ENCODE peak calls at places on chromosome 18, in seven cellular contexts. One of them, this sample, is unnamed.

GRCh38 chr18:8800041-8800441 is 94.7 kb downstream of the MTCL1 start:
- DNase-seq in central memory CD8-positive, alpha-beta T cell: no peak
- DNase-seq in HCEC 1CT: peak
- DNase-seq in stimulated activated CD8-positive, alpha-beta memory T cell treated with anti-CD3 and anti-CD28 coated beads, Interleukin-15, amount 100 ng/mL, for 48 hours: no peak
- DNase-seq in HT1080: no peak
- DNase-seq in mucosa of descending colon: no peak
- DNase-seq in choroid plexus epithelial cell: no peak
- DNase-seq in this sample: no peak

GRCh38 chr18:35497006-35497333 is 790 bp downstream of the INO80C start:
- DNase-seq in central memory CD8-positive, alpha-beta T cell: no peak
- DNase-seq in HCEC 1CT: peak
- DNase-seq in stimulated activated CD8-positive, alpha-beta memory T cell treated with anti-CD3 and anti-CD28 coated beads, Interleukin-15, amount 100 ng/mL, for 48 hours: no peak
- DNase-seq in HT1080: peak
- DNase-seq in mucosa of descending colon: peak
- DNase-seq in choroid plexus epithelial cell: peak
- DNase-seq in this sample: no peak

GRCh38 chr18:59760212-59760997 is 63.2 kb upstream of the CCBE1 start:
- DNase-seq in central memory CD8-positive, alpha-beta T cell: no peak
- DNase-seq in HCEC 1CT: no peak
- DNase-seq in stimulated activated CD8-positive, alpha-beta memory T cell treated with anti-CD3 and anti-CD28 coated beads, Interleukin-15, amount 100 ng/mL, for 48 hours: no peak
- DNase-seq in HT1080: no peak
- DNase-seq in mucosa of descending colon: no peak
- DNase-seq in choroid plexus epithelial cell: no peak
- DNase-seq in this sample: no peak

GRCh38 chr18:63095768-63096167 is 223.8 kb downstream of the BCL2 start:
- DNase-seq in central memory CD8-positive, alpha-beta T cell: no peak
- DNase-seq in HCEC 1CT: no peak
- DNase-seq in stimulated activated CD8-positive, alpha-beta memory T cell treated with anti-CD3 and anti-CD28 coated beads, Interleukin-15, amount 100 ng/mL, for 48 hours: no peak
- DNase-seq in HT1080: no peak
- DNase-seq in mucosa of descending colon: no peak
- DNase-seq in choroid plexus epithelial cell: no peak
- DNase-seq in this sample: no peak

GRCh38 chr18:67260841-67261240 is 255.7 kb downstream of the DSEL start:
- DNase-seq in central memory CD8-positive, alpha-beta T cell: no peak
- DNase-seq in HCEC 1CT: no peak
- DNase-seq in stimulated activated CD8-positive, alpha-beta memory T cell treated with anti-CD3 and anti-CD28 coated beads, Interleukin-15, amount 100 ng/mL, for 48 hours: no peak
- DNase-seq in HT1080: no peak
- DNase-seq in mucosa of descending colon: no peak
- DNase-seq in choroid plexus epithelial cell: peak
- DNase-seq in this sample: no peak

GRCh38 chr18:76374330-76375281 is 120.4 kb downstream of the ZNF516 start:
- DNase-seq in central memory CD8-positive, alpha-beta T cell: no peak
- DNase-seq in HCEC 1CT: no peak
- DNase-seq in stimulated activated CD8-positive, alpha-beta memory T cell treated with anti-CD3 and anti-CD28 coated beads, Interleukin-15, amount 100 ng/mL, for 48 hours: peak
- DNase-seq in HT1080: no peak
- DNase-seq in mucosa of descending colon: no peak
- DNase-seq in choroid plexus epithelial cell: no peak
- DNase-seq in this sample: no peak

GRCh38 chr18:47109049-47109448 is 41.3 kb downstream of the HDHD2 start:
- DNase-seq in central memory CD8-positive, alpha-beta T cell: no peak
- DNase-seq in HCEC 1CT: no peak
- DNase-seq in stimulated activated CD8-positive, alpha-beta memory T cell treated with anti-CD3 and anti-CD28 coated beads, Interleukin-15, amount 100 ng/mL, for 48 hours: no peak
- DNase-seq in HT1080: no peak
- DNase-seq in mucosa of descending colon: no peak
- DNase-seq in choroid plexus epithelial cell: no peak
- DNase-seq in this sample: no peak

GRCh38 chr18:55318864-55319516 is 269.0 kb downstream of the TCF4 start:
- DNase-seq in central memory CD8-positive, alpha-beta T cell: no peak
- DNase-seq in HCEC 1CT: peak
- DNase-seq in stimulated activated CD8-positive, alpha-beta memory T cell treated with anti-CD3 and anti-CD28 coated beads, Interleukin-15, amount 100 ng/mL, for 48 hours: no peak
- DNase-seq in HT1080: peak
- DNase-seq in mucosa of descending colon: no peak
- DNase-seq in choroid plexus epithelial cell: peak
- DNase-seq in this sample: no peak

GRCh38 chr18:59065684-59066083 is 74.0 kb upstream of the SEC11C start:
- DNase-seq in central memory CD8-positive, alpha-beta T cell: no peak
- DNase-seq in HCEC 1CT: no peak
- DNase-seq in stimulated activated CD8-positive, alpha-beta memory T cell treated with anti-CD3 and anti-CD28 coated beads, Interleukin-15, amount 100 ng/mL, for 48 hours: no peak
- DNase-seq in HT1080: no peak
- DNase-seq in mucosa of descending colon: no peak
- DNase-seq in choroid plexus epithelial cell: no peak
- DNase-seq in this sample: no peak

GRCh38 chr18:23134780-23135678 is at the start of gene CABLES1:
- DNase-seq in central memory CD8-positive, alpha-beta T cell: no peak
- DNase-seq in HCEC 1CT: peak
- DNase-seq in stimulated activated CD8-positive, alpha-beta memory T cell treated with anti-CD3 and anti-CD28 coated beads, Interleukin-15, amount 100 ng/mL, for 48 hours: no peak
- DNase-seq in HT1080: no peak
- DNase-seq in mucosa of descending colon: peak
- DNase-seq in choroid plexus epithelial cell: peak
- DNase-seq in this sample: peak

GRCh38 chr18:55076643-55077218 is 117.5 kb upstream of the CCDC68 start:
- DNase-seq in central memory CD8-positive, alpha-beta T cell: no peak
- DNase-seq in HCEC 1CT: no peak
- DNase-seq in stimulated activated CD8-positive, alpha-beta memory T cell treated with anti-CD3 and anti-CD28 coated beads, Interleukin-15, amount 100 ng/mL, for 48 hours: no peak
- DNase-seq in HT1080: no peak
- DNase-seq in mucosa of descending colon: no peak
- DNase-seq in choroid plexus epithelial cell: no peak
- DNase-seq in this sample: no peak

GRCh38 chr18:56921888-56922480 is 224.9 kb upstream of the BOD1L2 start:
- DNase-seq in central memory CD8-positive, alpha-beta T cell: no peak
- DNase-seq in HCEC 1CT: no peak
- DNase-seq in stimulated activated CD8-positive, alpha-beta memory T cell treated with anti-CD3 and anti-CD28 coated beads, Interleukin-15, amount 100 ng/mL, for 48 hours: no peak
- DNase-seq in HT1080: no peak
- DNase-seq in mucosa of descending colon: no peak
- DNase-seq in choroid plexus epithelial cell: peak
- DNase-seq in this sample: no peak

GRCh38 chr18:29741481-29741880 is 1301.1 kb downstream of the DSC3 start:
- DNase-seq in central memory CD8-positive, alpha-beta T cell: no peak
- DNase-seq in HCEC 1CT: no peak
- DNase-seq in stimulated activated CD8-positive, alpha-beta memory T cell treated with anti-CD3 and anti-CD28 coated beads, Interleukin-15, amount 100 ng/mL, for 48 hours: no peak
- DNase-seq in HT1080: no peak
- DNase-seq in mucosa of descending colon: no peak
- DNase-seq in choroid plexus epithelial cell: no peak
- DNase-seq in this sample: no peak

GRCh38 chr18:28045176-28045810 is 131.6 kb downstream of the CDH2 start:
- DNase-seq in central memory CD8-positive, alpha-beta T cell: no peak
- DNase-seq in HCEC 1CT: peak
- DNase-seq in stimulated activated CD8-positive, alpha-beta memory T cell treated with anti-CD3 and anti-CD28 coated beads, Interleukin-15, amount 100 ng/mL, for 48 hours: no peak
- DNase-seq in HT1080: peak
- DNase-seq in mucosa of descending colon: no peak
- DNase-seq in choroid plexus epithelial cell: peak
- DNase-seq in this sample: peak

GRCh38 chr18:22831441-22831904 is 101.7 kb upstream of the RBBP8 start:
- DNase-seq in central memory CD8-positive, alpha-beta T cell: no peak
- DNase-seq in HCEC 1CT: peak
- DNase-seq in stimulated activated CD8-positive, alpha-beta memory T cell treated with anti-CD3 and anti-CD28 coated beads, Interleukin-15, amount 100 ng/mL, for 48 hours: no peak
- DNase-seq in HT1080: peak
- DNase-seq in mucosa of descending colon: peak
- DNase-seq in choroid plexus epithelial cell: peak
- DNase-seq in this sample: no peak

GRCh38 chr18:30658306-30658705 is 384.2 kb downstream of the DSC3 start:
- DNase-seq in central memory CD8-positive, alpha-beta T cell: no peak
- DNase-seq in HCEC 1CT: no peak
- DNase-seq in stimulated activated CD8-positive, alpha-beta memory T cell treated with anti-CD3 and anti-CD28 coated beads, Interleukin-15, amount 100 ng/mL, for 48 hours: no peak
- DNase-seq in HT1080: peak
- DNase-seq in mucosa of descending colon: no peak
- DNase-seq in choroid plexus epithelial cell: no peak
- DNase-seq in this sample: no peak

GRCh38 chr18:10927980-10928605 is 221.3 kb downstream of the PIEZO2 start:
- DNase-seq in central memory CD8-positive, alpha-beta T cell: no peak
- DNase-seq in HCEC 1CT: no peak
- DNase-seq in stimulated activated CD8-positive, alpha-beta memory T cell treated with anti-CD3 and anti-CD28 coated beads, Interleukin-15, amount 100 ng/mL, for 48 hours: no peak
- DNase-seq in HT1080: no peak
- DNase-seq in mucosa of descending colon: no peak
- DNase-seq in choroid plexus epithelial cell: peak
- DNase-seq in this sample: no peak

GRCh38 chr18:10330428-10330827 is 124.0 kb upstream of the APCDD1 start:
- DNase-seq in central memory CD8-positive, alpha-beta T cell: no peak
- DNase-seq in HCEC 1CT: no peak
- DNase-seq in stimulated activated CD8-positive, alpha-beta memory T cell treated with anti-CD3 and anti-CD28 coated beads, Interleukin-15, amount 100 ng/mL, for 48 hours: no peak
- DNase-seq in HT1080: no peak
- DNase-seq in mucosa of descending colon: no peak
- DNase-seq in choroid plexus epithelial cell: no peak
- DNase-seq in this sample: no peak

GRCh38 chr18:24022141-24022540 is 7.6 kb downstream of the TTC39C start:
- DNase-seq in central memory CD8-positive, alpha-beta T cell: no peak
- DNase-seq in HCEC 1CT: peak
- DNase-seq in stimulated activated CD8-positive, alpha-beta memory T cell treated with anti-CD3 and anti-CD28 coated beads, Interleukin-15, amount 100 ng/mL, for 48 hours: no peak
- DNase-seq in HT1080: peak
- DNase-seq in mucosa of descending colon: no peak
- DNase-seq in choroid plexus epithelial cell: peak
- DNase-seq in this sample: no peak

GRCh38 chr18:50844960-50845359 is 25.1 kb upstream of the MRO start:
- DNase-seq in central memory CD8-positive, alpha-beta T cell: no peak
- DNase-seq in HCEC 1CT: no peak
- DNase-seq in stimulated activated CD8-positive, alpha-beta memory T cell treated with anti-CD3 and anti-CD28 coated beads, Interleukin-15, amount 100 ng/mL, for 48 hours: no peak
- DNase-seq in HT1080: no peak
- DNase-seq in mucosa of descending colon: no peak
- DNase-seq in choroid plexus epithelial cell: no peak
- DNase-seq in this sample: no peak

GRCh38 chr18:63534615-63535014 is 7.6 kb upstream of the SERPINB12 start:
- DNase-seq in central memory CD8-positive, alpha-beta T cell: no peak
- DNase-seq in HCEC 1CT: no peak
- DNase-seq in stimulated activated CD8-positive, alpha-beta memory T cell treated with anti-CD3 and anti-CD28 coated beads, Interleukin-15, amount 100 ng/mL, for 48 hours: no peak
- DNase-seq in HT1080: no peak
- DNase-seq in mucosa of descending colon: no peak
- DNase-seq in choroid plexus epithelial cell: no peak
- DNase-seq in this sample: no peak

GRCh38 chr18:77032121-77032758 is 100.3 kb downstream of the MBP start:
- DNase-seq in central memory CD8-positive, alpha-beta T cell: no peak
- DNase-seq in HCEC 1CT: no peak
- DNase-seq in stimulated activated CD8-positive, alpha-beta memory T cell treated with anti-CD3 and anti-CD28 coated beads, Interleukin-15, amount 100 ng/mL, for 48 hours: no peak
- DNase-seq in HT1080: peak
- DNase-seq in mucosa of descending colon: no peak
- DNase-seq in choroid plexus epithelial cell: peak
- DNase-seq in this sample: no peak

GRCh38 chr18:11077548-11078187 is 71.7 kb downstream of the PIEZO2 start:
- DNase-seq in central memory CD8-positive, alpha-beta T cell: no peak
- DNase-seq in HCEC 1CT: no peak
- DNase-seq in stimulated activated CD8-positive, alpha-beta memory T cell treated with anti-CD3 and anti-CD28 coated beads, Interleukin-15, amount 100 ng/mL, for 48 hours: no peak
- DNase-seq in HT1080: no peak
- DNase-seq in mucosa of descending colon: no peak
- DNase-seq in choroid plexus epithelial cell: no peak
- DNase-seq in this sample: no peak

GRCh38 chr18:62863629-62864028 is 148.3 kb downstream of the PHLPP1 start:
- DNase-seq in central memory CD8-positive, alpha-beta T cell: no peak
- DNase-seq in HCEC 1CT: peak
- DNase-seq in stimulated activated CD8-positive, alpha-beta memory T cell treated with anti-CD3 and anti-CD28 coated beads, Interleukin-15, amount 100 ng/mL, for 48 hours: no peak
- DNase-seq in HT1080: peak
- DNase-seq in mucosa of descending colon: no peak
- DNase-seq in choroid plexus epithelial cell: peak
- DNase-seq in this sample: no peak

This sample was measured in SHP77 treated with DMSO at 0.1 percent for 48 hours.